ENCODE peak calls at places on chromosomes 1 and 21, in six cellular contexts. D is HEK293T, R is K562, A is HepG2, O is A549, S is GM12878. G is an unnamed sample.

GRCh38 chr1:165259236-165259635 is 97.3 kb downstream of the LMX1A start:
- DNase-seq in D (no peak), R (no peak), A (peak; percentile 50), O (no peak), S (no peak), G (no peak)

GRCh38 chr1:9596419-9597123 is 7.9 kb downstream of the TMEM201 start:
- DNase-seq in D (no peak), R (no peak), A (no peak), O (no peak), S (no peak), G (no peak)

GRCh38 chr1:2580691-2581090 is 5.9 kb upstream of the PRXL2B start:
- DNase-seq in D (no peak), R (no peak), A (no peak), O (no peak), S (no peak), G (no peak)

GRCh38 chr1:9311489-9311888 is 18.8 kb downstream of the SPSB1 start:
- DNase-seq in D (no peak), R (no peak), A (no peak), O (no peak), S (no peak), G (no peak)

GRCh38 chr1:205285391-205286101 is 36.0 kb downstream of the NUAK2 start:
- DNase-seq in D (no peak), R (no peak), A (no peak), O (no peak), S (peak; percentile 76), G (no peak)

GRCh38 chr1:156482276-156482675 is 18.3 kb downstream of the MEF2D start:
- DNase-seq in D (no peak), R (no peak), A (no peak), O (no peak), S (no peak), G (no peak)

GRCh38 chr1:45792744-45793143 is 10.7 kb upstream of the MAST2 start:
- DNase-seq in D (no peak), R (no peak), A (no peak), O (no peak), S (no peak), G (no peak)

GRCh38 chr1:26999440-26999987 is 6.0 kb downstream of the TRNP1 start:
- DNase-seq in D (no peak), R (no peak), A (peak; percentile 77), O (peak; percentile 90), S (no peak), G (peak; percentile 98)

GRCh38 chr1:192954705-192955265 is 104.4 kb downstream of the UCHL5 start:
- DNase-seq in D (no peak), R (no peak), A (no peak), O (peak; percentile 59), S (no peak), G (no peak)

GRCh38 chr1:183239220-183239742 is 53.2 kb downstream of the LAMC2 start:
- DNase-seq in D (no peak), R (no peak), A (no peak), O (no peak), S (no peak), G (no peak)

GRCh38 chr1:9843576-9843945 is 19.8 kb upstream of the CLSTN1 start:
- DNase-seq in D (no peak), R (no peak), A (no peak), O (no peak), S (no peak), G (no peak)

GRCh38 chr1:66450043-66450514 is 83.9 kb upstream of the SGIP1 start:
- DNase-seq in D (no peak), R (no peak), A (no peak), O (no peak), S (no peak), G (no peak)

GRCh38 chr1:186104459-186104858 is 270.6 kb downstream of the TPR start:
- DNase-seq in D (no peak), R (no peak), A (no peak), O (no peak), S (no peak), G (no peak)

GRCh38 chr1:224707849-224708725 is 92.0 kb downstream of the CNIH3 start:
- DNase-seq in D (no peak), R (no peak), A (no peak), O (no peak), S (no peak), G (peak; percentile 83)

GRCh38 chr1:52674497-52675384 is 23.4 kb downstream of the COA7 start:
- DNase-seq in D (no peak), R (peak; percentile 75), A (no peak), O (no peak), S (no peak), G (peak; percentile 38)

GRCh38 chr1:208475449-208475848 is 231.3 kb upstream of the PLXNA2 start:
- DNase-seq in D (no peak), R (no peak), A (no peak), O (no peak), S (no peak), G (peak; percentile 2)

GRCh38 chr1:31659889-31660288 is 15.2 kb upstream of the PEF1 start:
- DNase-seq in D (no peak), R (no peak), A (no peak), O (no peak), S (no peak), G (no peak)

GRCh38 chr1:37930246-37931142 is 16.4 kb downstream of the INPP5B start:
- DNase-seq in D (no peak), R (peak; percentile 10), A (peak; percentile 50), O (no peak), S (no peak), G (peak; percentile 13)

GRCh38 chr21:33899199-33899598 is 16.4 kb downstream of the ATP5PO start:
- DNase-seq in D (no peak), R (no peak), A (no peak), O (no peak), S (no peak), G (peak; percentile 48)

GRCh38 chr21:26405735-26406361 is 167.2 kb downstream of the CYYR1 start:
- DNase-seq in D (peak; percentile 22), R (no peak), A (no peak), O (peak; percentile 58), S (no peak), G (peak; percentile 72)

GRCh38 chr1:83761977-83762376 is 237.0 kb downstream of the TTLL7 start:
- DNase-seq in D (no peak), R (no peak), A (no peak), O (no peak), S (no peak), G (no peak)

GRCh38 chr1:11873954-11874562 is 15.3 kb upstream of the NPPB start:
- DNase-seq in D (no peak), R (no peak), A (no peak), O (no peak), S (no peak), G (no peak)

GRCh38 chr1:39970274-39970673 is 15.3 kb downstream of the MFSD2A start:
- DNase-seq in D (no peak), R (no peak), A (no peak), O (no peak), S (no peak), G (no peak)

GRCh38 chr1:38005195-38006007 is at the start of gene FHL3:
- DNase-seq in D (peak; percentile 74), R (peak; percentile 95), A (peak; percentile 51), O (no peak), S (no peak), G (peak; percentile 33)

GRCh38 chr1:242411906-242412305 is 112.6 kb downstream of the PLD5 start:
- DNase-seq in D (no peak), R (no peak), A (no peak), O (no peak), S (no peak), G (no peak)
- TF ChIP-seq BHLHE40 in D (no peak), R (no peak), A (no peak), O (no peak), S (no peak), G (no peak)

DNA sequence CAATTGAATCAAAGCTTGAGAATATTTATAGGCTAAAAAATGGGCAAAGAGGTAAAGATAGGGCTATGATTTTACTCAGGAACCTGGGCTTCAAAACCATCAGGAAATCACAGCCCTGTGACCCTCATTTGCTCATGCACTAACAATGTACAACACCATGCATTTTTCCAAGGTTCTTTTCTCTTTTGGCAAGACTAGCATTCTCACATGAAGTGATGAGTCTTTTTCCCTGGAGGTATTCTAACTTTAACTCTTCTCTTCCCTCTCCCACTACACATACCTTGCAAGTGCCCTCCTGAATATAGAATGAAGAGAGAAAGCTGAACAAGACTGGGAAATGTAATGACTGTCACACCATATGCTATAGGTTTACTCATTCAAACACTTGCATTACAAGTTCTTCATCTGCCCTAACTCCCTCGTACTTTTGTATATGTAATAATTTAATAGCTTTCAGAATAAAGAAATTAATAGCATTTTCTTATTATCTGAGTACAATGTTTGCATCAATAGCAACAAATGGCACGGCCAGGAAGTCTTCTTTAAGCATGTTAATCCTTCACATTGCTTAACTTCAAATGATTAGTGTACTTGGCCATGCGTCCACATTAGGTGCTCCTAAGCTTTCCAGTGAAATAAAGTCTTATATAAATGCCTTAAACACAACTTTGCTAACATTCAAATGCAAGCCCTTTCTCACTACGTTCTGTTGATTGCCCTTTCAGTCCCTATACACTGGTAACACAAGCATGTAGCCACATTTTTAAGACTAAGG is 1.8 kb downstream of the NIBAN1 start:
- DNase-seq in D (no peak), R (no peak), A (no peak), O (no peak), S (no peak), G (peak; percentile 71)
- TF ChIP-seq BHLHE40 in D (no peak), R (no peak), A (no peak), O (no peak), S (no peak), G (no peak)

DNA sequence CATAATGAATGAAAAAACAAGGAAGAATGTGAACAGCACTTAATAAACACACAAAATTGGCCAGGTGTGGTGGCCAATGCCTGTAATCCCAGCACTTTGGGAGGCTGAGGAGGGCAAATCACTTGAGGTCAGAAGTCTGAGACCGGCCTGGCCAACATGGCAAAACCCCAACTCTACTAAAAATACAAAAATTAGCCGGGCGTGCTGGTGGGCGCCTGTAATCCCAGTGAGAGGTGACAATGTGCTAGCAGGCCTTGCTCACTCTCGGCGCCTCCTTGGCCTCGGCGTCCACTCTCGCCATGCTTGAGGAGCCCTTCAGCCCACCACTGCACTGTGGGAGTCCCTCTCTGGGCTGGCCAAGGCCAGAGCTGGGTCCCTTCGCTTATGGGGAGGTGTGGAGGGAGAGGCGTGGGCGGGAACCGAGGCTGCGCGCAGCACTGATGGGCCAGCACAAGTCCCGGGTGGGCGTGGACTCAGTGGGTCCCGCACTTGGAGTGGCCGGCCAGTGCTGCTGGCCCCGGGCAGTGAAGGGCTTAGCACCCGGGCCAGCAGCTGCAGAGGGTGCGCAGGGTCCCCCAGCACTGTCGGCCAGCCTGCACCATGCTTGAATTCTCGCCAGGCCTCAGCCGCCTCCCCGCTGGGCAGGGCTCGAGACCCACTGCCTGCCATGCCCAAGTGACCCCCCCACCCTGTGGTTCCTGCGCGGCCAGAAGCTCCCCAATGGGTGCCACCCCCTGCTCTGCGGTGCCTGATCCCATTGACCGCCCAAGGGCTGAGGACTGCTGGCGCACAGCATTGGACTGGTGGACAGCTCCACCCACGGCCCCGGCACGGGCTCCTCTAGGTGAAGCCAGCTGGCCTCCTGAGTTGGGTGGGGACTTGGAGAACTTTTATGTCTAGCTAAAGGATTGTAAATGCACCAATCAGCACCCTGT is 30.6 kb upstream of the ATG4C start:
- DNase-seq in D (no peak), R (no peak), A (no peak), O (no peak), S (no peak), G (no peak)
- TF ChIP-seq BHLHE40 in D (no peak), R (no peak), A (no peak), O (no peak), S (no peak), G (no peak)

DNA sequence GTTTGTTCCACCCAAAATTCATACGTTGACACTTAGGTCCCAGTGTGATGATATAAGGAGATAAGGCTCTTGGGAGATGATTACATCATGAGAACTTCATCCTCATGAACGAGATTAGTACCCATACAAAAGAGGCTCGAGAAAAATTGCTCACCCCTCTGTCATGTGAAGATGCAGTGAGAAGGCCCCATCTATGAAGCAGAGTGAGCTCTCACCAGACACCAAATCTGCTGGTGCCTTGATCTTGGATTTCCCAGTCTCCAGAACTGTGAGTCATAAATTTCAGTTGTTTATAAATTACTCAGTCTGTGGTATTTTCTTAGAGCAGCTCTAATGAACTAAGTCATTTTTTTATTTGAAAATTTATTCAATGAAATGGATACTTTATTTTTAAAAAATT is 42.6 kb upstream of the USP25 start:
- DNase-seq in D (no peak), R (no peak), A (no peak), O (no peak), S (no peak), G (peak; percentile 74)
- TF ChIP-seq BHLHE40 in D (no peak), R (no peak), A (no peak), O (no peak), S (no peak), G (peak; percentile 48)

G was measured in IMR-90.